ENCODE peak calls at places on chromosomes 4 and X, in eight cellular contexts. K is heart right ventricle, S is H9, A is progenitor cell of endocrine pancreas, L is fibroblast of mammary gland, Q is A549, J is AG09319, T is osteoblast. W is an unnamed sample.
A peak's percentile ranks its signal among the peaks of the same experiment; 100 is the strongest.

GRCh38 chr4:35900608-35901243 is 343.6 kb downstream of the ARAP2 start:
- DNase-seq in T (no peak), A (no peak), S (no peak), Q (no peak), L (no peak), K (no peak), J (no peak), W (no peak)

GRCh38 chrX:25290132-25290531 is 274.4 kb upstream of the ARX start:
- DNase-seq in J (no peak), Q (no peak), A (no peak), L (no peak), T (no peak), S (no peak), K (no peak), W (no peak)

GRCh38 chrX:39818750-39819149 is 279.0 kb downstream of the BCOR start:
- DNase-seq in L (no peak), K (no peak), Q (no peak), J (no peak), T (peak; percentile 79), A (no peak), S (no peak), W (no peak)

GRCh38 chr4:119647558-119647957 is 19.0 kb upstream of the PDE5A start:
- DNase-seq in S (no peak), Q (no peak), L (peak; percentile 65), A (no peak), K (no peak), T (peak; percentile 50), J (no peak), W (no peak)

GRCh38 chr4:67087897-67088296 is 457.4 kb downstream of the CENPC start:
- DNase-seq in L (peak; percentile 30), K (peak; percentile 7), Q (no peak), A (no peak), J (no peak), S (peak; percentile 50), T (no peak), W (no peak)

GRCh38 chr4:48445704-48446103 is 37.4 kb upstream of the SLC10A4 start:
- DNase-seq in T (peak; percentile 32), A (no peak), K (no peak), Q (peak; percentile 3), S (no peak), L (peak; percentile 33), J (no peak), W (no peak)

GRCh38 chrX:47489507-47490275 is 6.7 kb upstream of the ZNF41 start:
- DNase-seq in L (no peak), J (no peak), A (no peak), Q (no peak), K (peak; percentile 39), T (no peak), S (no peak), W (peak; percentile 19)

GRCh38 chr4:38740303-38740702 is 42.5 kb downstream of the TLR10 start:
- DNase-seq in A (no peak), T (no peak), S (no peak), J (no peak), K (no peak), L (no peak), Q (no peak), W (no peak)

DNA sequence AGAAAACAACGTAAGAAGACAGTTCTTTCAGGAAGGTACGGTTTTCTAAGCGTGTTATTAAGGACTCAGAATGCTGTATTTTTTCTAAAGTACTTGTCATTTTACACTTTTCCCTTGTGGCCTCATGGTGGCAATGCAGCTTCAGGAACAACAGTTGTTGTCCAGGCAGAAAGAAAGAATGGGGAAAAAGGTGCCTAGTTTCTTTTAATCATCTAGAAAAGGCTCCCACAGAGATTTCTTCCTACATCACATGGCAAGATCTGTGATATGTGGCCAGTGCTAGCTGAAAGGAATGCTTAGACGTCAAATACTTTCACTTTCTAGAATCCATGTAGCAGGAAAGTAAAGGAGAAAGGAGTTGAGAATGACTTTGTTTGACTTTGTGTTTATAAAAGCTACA is 49.0 kb upstream of the TRAM1L1 start:
- DNase-seq in L (peak; percentile 41), A (no peak), Q (peak; percentile 0), S (peak; percentile 37), T (no peak), J (no peak), K (no peak), W (no peak)
- TF ChIP-seq CTCF in L (peak; percentile 26), A (peak; percentile 67), Q (peak; percentile 45), S (peak; percentile 78), T (peak; percentile 56), J (peak; percentile 38), K (peak; percentile 19), W (peak; percentile 75)

DNA sequence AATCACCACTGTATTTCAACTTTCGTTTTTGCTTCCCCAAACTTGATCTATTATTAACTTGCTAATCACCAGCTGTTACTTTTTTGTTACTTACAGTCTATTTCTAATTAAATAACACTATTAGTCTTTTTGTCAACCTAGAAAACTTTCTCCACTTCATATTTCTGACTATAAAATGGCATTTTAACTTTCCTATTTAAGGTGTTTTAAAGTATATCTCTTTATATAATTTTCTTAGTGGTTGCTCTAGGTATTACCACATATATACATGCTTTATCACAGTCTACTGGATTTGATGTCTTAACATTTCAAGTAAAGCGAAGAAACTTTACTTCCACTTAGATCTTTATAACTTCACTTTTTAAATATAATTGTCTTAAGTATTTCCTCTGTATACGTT is 421.2 kb downstream of the DCAF12L2 start:
- DNase-seq in S (no peak), K (no peak), T (no peak), A (no peak), J (no peak), Q (no peak), L (no peak), W (no peak)
- TF ChIP-seq CTCF in S (peak; percentile 47), K (no peak), T (no peak), A (peak; percentile 34), J (no peak), Q (no peak), L (no peak), W (no peak)

DNA sequence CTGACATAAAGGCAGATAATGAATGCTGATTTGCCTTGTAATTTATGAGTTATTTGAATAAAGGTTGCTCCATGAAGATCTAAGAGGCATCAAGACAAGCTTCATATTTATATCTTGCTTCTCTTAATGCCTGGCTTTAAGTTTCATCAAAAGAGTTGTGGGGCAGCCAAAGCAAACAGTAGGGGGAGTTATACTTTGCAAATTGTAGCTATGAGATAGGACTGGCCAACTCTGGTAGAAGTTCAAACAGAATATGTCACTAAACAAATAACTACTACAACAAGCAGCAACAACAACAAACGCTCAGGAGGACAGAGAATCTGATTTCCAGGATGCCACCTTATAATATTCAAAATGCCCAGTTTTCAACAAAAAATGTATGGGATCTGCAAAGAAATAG is 69.1 kb upstream of the PLAC1 start:
- DNase-seq in A (no peak), K (no peak), T (no peak), S (no peak), J (no peak), Q (peak; percentile 38), L (peak; percentile 28), W (no peak)
- TF ChIP-seq CTCF in A (no peak), K (no peak), T (no peak), S (peak; percentile 36), J (no peak), Q (peak; percentile 31), L (peak; percentile 27), W (no peak)

DNA sequence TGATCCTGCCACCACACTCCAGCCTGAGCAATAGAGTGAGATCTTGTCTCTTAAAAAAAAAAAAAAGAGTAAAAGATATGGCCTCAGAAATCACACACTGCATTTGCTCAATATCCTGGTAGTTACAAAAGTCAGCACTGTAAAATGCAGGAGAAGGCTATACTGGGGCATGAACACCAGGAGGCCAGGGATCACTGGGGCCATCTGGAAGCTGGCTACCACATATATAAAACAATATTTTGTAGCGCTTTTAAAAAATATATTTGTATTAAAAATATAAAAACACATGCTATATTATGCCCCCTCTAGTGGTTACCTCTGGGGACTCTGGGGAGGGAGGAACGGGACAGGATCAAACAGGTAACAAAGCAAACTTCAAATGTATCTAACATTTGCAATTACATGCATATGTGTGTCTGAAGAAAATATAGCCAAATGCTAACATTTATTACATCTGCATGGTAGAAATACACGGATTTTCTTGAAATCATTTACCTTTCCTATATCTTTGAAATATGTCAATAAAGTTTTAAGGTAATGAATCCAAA is 4.0 kb downstream of the C4orf46 start:
- DNase-seq in S (no peak), Q (peak; percentile 43), K (no peak), L (peak; percentile 12), A (no peak), J (no peak), T (peak; percentile 85), W (no peak)
- TF ChIP-seq CTCF in S (peak; percentile 76), Q (peak; percentile 49), K (peak; percentile 49), L (peak; percentile 49), A (peak; percentile 64), J (peak; percentile 51), T (peak; percentile 76), W (peak; percentile 52)

GRCh38 chr4:17155486-17155885 is 257.0 kb upstream of the LDB2 start:
- DNase-seq in T (no peak), K (no peak), Q (no peak), J (no peak), S (no peak), L (peak; percentile 50), A (no peak), W (no peak)
- TF ChIP-seq CTCF in T (peak; percentile 7), K (no peak), Q (no peak), J (peak; percentile 9), S (no peak), L (no peak), A (no peak), W (no peak)

GRCh38 chrX:125132274-125132673 is 187.4 kb upstream of the TEX13C start:
- DNase-seq in L (peak; percentile 2), S (no peak), Q (peak; percentile 3), T (no peak), K (no peak), A (no peak), J (no peak), W (no peak)

GRCh38 chrX:125131146-125131545 is 188.5 kb upstream of the TEX13C start:
- DNase-seq in S (no peak), L (no peak), Q (no peak), K (no peak), A (no peak), J (no peak), T (no peak), W (no peak)
- TF ChIP-seq CTCF in S (peak; percentile 65), L (peak; percentile 6), Q (peak; percentile 35), K (peak; percentile 13), A (peak; percentile 60), J (no peak), T (no peak), W (peak; percentile 53)

GRCh38 chr4:183504064-183504929 is 561 bp upstream of the ING2 start:
- DNase-seq in L (peak; percentile 95), K (peak; percentile 99), Q (peak; percentile 72), A (peak; percentile 99), T (peak; percentile 99), J (peak; percentile 95), S (peak; percentile 98), W (peak; percentile 100)
- TF ChIP-seq CTCF in L (peak; percentile 3), K (peak; percentile 21), Q (peak; percentile 7), A (peak; percentile 33), T (peak; percentile 18), J (peak; percentile 29), S (no peak), W (peak; percentile 38)

W was measured in osteocyte.